ENCODE peak calls at places on chromosomes 3 and 15, in five cellular contexts. T is WTC11, C is K562, N is HepG2, A is H1. D is an unnamed sample.

GRCh38 chr15:33031324-33031736 is 163.2 kb downstream of the FMN1 start:
- DNase-seq in T (no peak), C (no peak), N (no peak), A (no peak), D (no peak)

GRCh38 chr15:85625431-85625830 is 169.3 kb downstream of the KLHL25 start:
- DNase-seq in T (no peak), C (no peak), N (no peak), A (no peak), D (no peak)

GRCh38 chr3:195899701-195900425 is 8.5 kb downstream of the TNK2 start:
- DNase-seq in T (no peak), C (no peak), N (no peak), A (no peak), D (no peak)

GRCh38 chr3:128278761-128279593 is 125.7 kb downstream of the EEFSEC start:
- DNase-seq in T (peak; percentile 38), C (no peak), N (no peak), A (no peak), D (no peak)

GRCh38 chr15:83970290-83970890 is 265.2 kb upstream of the GOLGA6L4 start:
- DNase-seq in T (no peak), C (no peak), N (no peak), A (no peak), D (no peak)

GRCh38 chr15:77037475-77038209 is 33.3 kb downstream of the TSPAN3 start:
- DNase-seq in T (peak; percentile 4), C (no peak), N (no peak), A (no peak), D (no peak)

GRCh38 chr3:143095813-143096212 is 23.8 kb upstream of the CHST2 start:
- DNase-seq in T (no peak), C (no peak), N (no peak), A (no peak), D (no peak)

GRCh38 chr3:165195226-165195625 is 958 bp downstream of the SLITRK3 start:
- DNase-seq in T (no peak), C (no peak), N (no peak), A (no peak), D (no peak)

GRCh38 chr15:67307889-67308597 is 53.5 kb downstream of the IQCH start:
- DNase-seq in T (no peak), C (no peak), N (no peak), A (no peak), D (no peak)

GRCh38 chr15:68768321-68768720 is 52.4 kb downstream of the ANP32A start:
- DNase-seq in T (no peak), C (no peak), N (no peak), A (no peak), D (peak; percentile 38)

GRCh38 chr3:129481783-129482332 is 41.8 kb downstream of the IFT122 start:
- DNase-seq in T (no peak), C (peak; percentile 46), N (no peak), A (no peak), D (no peak)

GRCh38 chr3:166444336-166444735 is 607.1 kb upstream of the BCHE start:
- DNase-seq in T (no peak), C (no peak), N (no peak), A (no peak), D (no peak)

GRCh38 chr3:123480428-123480827 is 31.5 kb upstream of the ADCY5 start:
- DNase-seq in T (no peak), C (no peak), N (no peak), A (no peak), D (no peak)

GRCh38 chr3:114128826-114129225 is 50.0 kb downstream of the DRD3 start:
- DNase-seq in T (no peak), C (no peak), N (no peak), A (no peak), D (no peak)

GRCh38 chr3:120093119-120093922 is 926 bp downstream of the GSK3B start:
- DNase-seq in T (no peak), C (peak; percentile 84), N (no peak), A (peak; percentile 33), D (no peak)

GRCh38 chr3:46955157-46955556 is 21.4 kb downstream of the CCDC12 start:
- DNase-seq in T (no peak), C (no peak), N (no peak), A (no peak), D (no peak)

GRCh38 chr15:90479656-90480055 is 50.1 kb upstream of the CRTC3 start:
- DNase-seq in T (no peak), C (no peak), N (no peak), A (no peak), D (no peak)

GRCh38 chr15:84981711-84982300 is at the start of gene PDE8A:
- DNase-seq in T (peak; percentile 46), C (peak; percentile 67), N (no peak), A (no peak), D (peak; percentile 30)

GRCh38 chr15:90413411-90414379 is 25.7 kb downstream of the IQGAP1 start:
- DNase-seq in T (no peak), C (peak; percentile 58), N (no peak), A (no peak), D (no peak)

DNA sequence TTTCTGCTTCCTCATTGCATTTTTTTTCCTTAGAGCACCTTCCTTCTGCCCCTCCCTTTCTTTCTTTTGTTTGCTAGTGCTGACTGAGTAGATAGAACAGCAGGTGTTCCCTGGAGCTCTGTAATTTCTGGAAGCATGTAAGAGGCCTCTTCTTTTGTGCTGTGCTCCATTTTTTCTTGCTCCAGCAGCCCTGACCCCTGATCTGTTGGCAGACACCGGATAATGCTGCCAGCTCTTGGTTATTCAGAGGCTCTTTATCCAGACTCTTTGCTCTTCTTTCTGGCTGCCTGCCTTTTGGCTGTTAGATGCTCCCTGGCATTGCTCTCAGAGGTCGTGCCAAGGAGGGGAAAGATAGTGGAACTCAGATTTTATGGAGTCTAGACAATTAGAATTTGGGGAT is 104.4 kb upstream of the RBMS3 start:
- DNase-seq in T (no peak), C (no peak), N (no peak), A (no peak), D (no peak)
- TF ChIP-seq JUN in T (no peak), C (no peak), N (no peak), A (no peak), D (no peak)

GRCh38 chr3:142081178-142081577 is 68.2 kb downstream of the TFDP2 start:
- DNase-seq in T (no peak), C (no peak), N (no peak), A (no peak), D (no peak)

GRCh38 chr3:142072851-142073250 is 76.5 kb downstream of the TFDP2 start:
- DNase-seq in T (no peak), C (no peak), N (no peak), A (no peak), D (no peak)

GRCh38 chr3:142077155-142077858 is 72.0 kb downstream of the TFDP2 start:
- DNase-seq in T (no peak), C (no peak), N (no peak), A (no peak), D (no peak)

DNA sequence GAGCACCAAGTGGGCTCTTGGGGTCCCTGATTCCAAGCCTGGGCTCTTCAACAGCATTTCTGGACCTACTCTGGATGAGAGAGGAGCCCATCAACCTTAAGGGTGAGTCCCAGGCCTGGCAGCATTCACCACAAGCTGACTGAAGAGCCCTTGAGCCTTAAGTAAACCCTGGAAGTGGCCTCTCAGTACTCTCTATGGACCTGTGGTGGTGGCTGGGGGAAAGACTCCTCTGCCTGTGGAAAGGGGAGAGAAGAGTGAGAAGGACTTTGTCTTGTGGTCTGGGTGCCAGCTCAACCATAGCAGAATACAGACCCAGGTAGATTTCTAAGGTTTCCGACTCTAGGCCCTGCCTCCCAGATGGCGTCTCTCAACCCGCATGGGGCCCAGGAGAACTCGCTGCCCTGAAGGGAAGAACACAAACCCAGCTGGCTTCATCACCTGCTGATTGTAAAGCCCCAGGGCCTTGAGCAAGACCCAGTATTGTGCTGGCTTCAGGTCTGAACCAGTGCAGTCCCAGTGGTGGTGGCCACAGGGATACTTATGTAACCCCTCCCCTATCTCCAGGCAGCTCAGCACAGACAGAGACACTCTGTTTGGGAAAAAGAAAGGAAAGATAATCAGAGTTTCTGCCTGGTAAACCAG is 71.4 kb downstream of the TFDP2 start:
- DNase-seq in T (no peak), C (no peak), N (no peak), A (no peak), D (no peak)
- TF ChIP-seq USF2 in T (no peak), C (no peak), N (no peak), A (no peak), D (no peak)

GRCh38 chr3:185734725-185735096 is 90.1 kb downstream of the IGF2BP2 start:
- DNase-seq in T (no peak), C (peak; percentile 76), N (no peak), A (no peak), D (no peak)
- TF ChIP-seq JUN in T (no peak), C (no peak), N (no peak), A (no peak), D (no peak)

GRCh38 chr3:182636646-182637045 is 156.7 kb upstream of the ATP11B start:
- DNase-seq in T (no peak), C (no peak), N (no peak), A (no peak), D (no peak)
- TF ChIP-seq USF2 in T (no peak), C (no peak), N (no peak), A (no peak), D (no peak)

GRCh38 chr3:121436641-121437040 is 109.1 kb downstream of the POLQ start:
- DNase-seq in T (no peak), C (no peak), N (no peak), A (no peak), D (no peak)
- TF ChIP-seq JUN in T (no peak), C (no peak), N (no peak), A (no peak), D (no peak)

D was measured in A549.